ENCODE peak calls at places on chromosomes 2 and 18, in ten cellular contexts. I is fibroblast of pulmonary artery; P is adrenal gland; M is activated effector memory CD4-positive, alpha-beta T cell treated with anti-CD3 and anti-CD28 coated beads, Interleukin-2, amount 50 U/mL, for 16 hours; L is T-helper 1 cell; D is hepatocyte; S is AG04449; Y is HEK293T; R is stimulated activated CD4-positive, alpha-beta T cell treated with anti-CD3 and anti-CD28 coated beads, Interleukin-1b, Interleukin-23, amount 100 ng/mL, for 24 hours; A is neural progenitor cell. Z is an unnamed sample.

GRCh38 chr2:98777076-98777475 is 46.1 kb upstream of the MGAT4A start:
- DNase-seq in I (no peak), P (no peak), M (no peak), L (no peak), D (no peak), S (no peak), Y (no peak), R (no peak), A (no peak), Z (no peak)

GRCh38 chr18:36401462-36401861 is 103.9 kb downstream of the FHOD3 start:
- DNase-seq in I (no peak), P (no peak), M (no peak), L (no peak), D (no peak), S (no peak), Y (no peak), R (no peak), A (no peak), Z (no peak)

GRCh38 chr2:176892818-176893217 is 319.8 kb upstream of the HNRNPA3 start:
- DNase-seq in I (no peak), P (no peak), M (no peak), L (no peak), D (no peak), S (no peak), Y (no peak), R (no peak), A (no peak), Z (no peak)

GRCh38 chr2:40395169-40396023 is 56.5 kb downstream of the SLC8A1 start:
- DNase-seq in I (no peak), P (no peak), M (no peak), L (no peak), D (no peak), S (no peak), Y (no peak), R (no peak), A (no peak), Z (no peak)

GRCh38 chr2:47373747-47374146 is 29.2 kb upstream of the MSH2 start:
- DNase-seq in I (no peak), P (no peak), M (no peak), L (no peak), D (peak; percentile 59), S (no peak), Y (peak; percentile 42), R (no peak), A (peak; percentile 41), Z (no peak)

GRCh38 chr2:232339121-232340081 is 39.1 kb upstream of the ALPP start:
- DNase-seq in I (no peak), P (peak; percentile 11), M (peak; percentile 58), L (peak; percentile 6), D (no peak), S (no peak), Y (no peak), R (no peak), A (no peak), Z (no peak)

GRCh38 chr18:36850527-36851201 is 21.7 kb downstream of the KIAA1328 start:
- DNase-seq in I (peak; percentile 89), P (peak; percentile 35), M (no peak), L (no peak), D (peak; percentile 8), S (peak; percentile 82), Y (no peak), R (no peak), A (no peak), Z (peak; percentile 83)

GRCh38 chr2:19911799-19912509 is 10.2 kb upstream of the TTC32 start:
- DNase-seq in I (peak; percentile 47), P (no peak), M (no peak), L (no peak), D (no peak), S (peak; percentile 63), Y (no peak), R (no peak), A (no peak), Z (peak; percentile 32)

GRCh38 chr2:190627881-190628412 is 20.9 kb upstream of the NAB1 start:
- DNase-seq in I (peak; percentile 42), P (no peak), M (peak; percentile 63), L (no peak), D (no peak), S (no peak), Y (no peak), R (no peak), A (peak; percentile 46), Z (peak; percentile 45)

GRCh38 chr2:239881031-239881471 is 144.1 kb downstream of the NDUFA10 start:
- DNase-seq in I (no peak), P (no peak), M (peak; percentile 33), L (no peak), D (no peak), S (no peak), Y (no peak), R (no peak), A (no peak), Z (no peak)

GRCh38 chr2:8796315-8796848 is 41.0 kb downstream of the KIDINS220 start:
- DNase-seq in I (no peak), P (no peak), M (no peak), L (no peak), D (no peak), S (no peak), Y (no peak), R (no peak), A (no peak), Z (no peak)

GRCh38 chr2:138237657-138238384 is 263.7 kb upstream of the SPOPL start:
- DNase-seq in I (peak; percentile 16), P (no peak), M (no peak), L (no peak), D (peak; percentile 3), S (no peak), Y (no peak), R (no peak), A (no peak), Z (no peak)

GRCh38 chr2:175030380-175031271 is 25.4 kb upstream of the CHN1 start:
- DNase-seq in I (peak; percentile 69), P (peak; percentile 41), M (no peak), L (no peak), D (peak; percentile 78), S (peak; percentile 3), Y (peak; percentile 60), R (no peak), A (peak; percentile 78), Z (peak; percentile 62)

GRCh38 chr18:59517446-59518171 is 158.5 kb upstream of the LMAN1 start:
- DNase-seq in I (peak; percentile 46), P (no peak), M (no peak), L (no peak), D (peak; percentile 40), S (no peak), Y (peak; percentile 13), R (no peak), A (peak; percentile 58), Z (peak; percentile 31)

GRCh38 chr2:42171396-42171971 is 2.3 kb downstream of the EML4 start:
- DNase-seq in I (no peak), P (no peak), M (no peak), L (no peak), D (no peak), S (no peak), Y (no peak), R (no peak), A (peak; percentile 67), Z (peak; percentile 24)

GRCh38 chr2:85248741-85249524 is 78.9 kb downstream of the TGOLN2 start:
- DNase-seq in I (peak; percentile 96), P (no peak), M (no peak), L (no peak), D (peak; percentile 68), S (peak; percentile 93), Y (no peak), R (no peak), A (peak; percentile 66), Z (peak; percentile 91)

GRCh38 chr2:290090-290722 is 2.3 kb upstream of the ALKAL2 start:
- DNase-seq in I (peak; percentile 82), P (peak; percentile 88), M (peak; percentile 78), L (no peak), D (peak; percentile 83), S (peak; percentile 5), Y (no peak), R (no peak), A (peak; percentile 81), Z (peak; percentile 82)